ENCODE peak calls at places on chromosomes 16 and 17, in six cellular contexts. G is IMR-90, S is H9, Q is neuronal stem cell, M is mesenchymal stem cell, B is H1. C is an unnamed sample.

GRCh38 chr17:8611671-8612298 is 18.7 kb downstream of the MYH10 start:
- DNase-seq in B (no peak), S (no peak), M (peak; percentile 55), G (peak; percentile 47), Q (no peak), C (peak; percentile 60)

GRCh38 chr16:70691223-70692129 is 5.6 kb upstream of the MTSS2 start:
- DNase-seq in G (peak; percentile 97), B (no peak), Q (no peak), S (no peak), M (peak; percentile 99), C (peak; percentile 100)

GRCh38 chr17:42198897-42199296 is 4.6 kb upstream of the GHDC start:
- DNase-seq in Q (no peak), S (no peak), G (no peak), M (no peak), B (no peak), C (no peak)

GRCh38 chr16:55470533-55471371 is 8.2 kb upstream of the MMP2 start:
- DNase-seq in B (no peak), G (no peak), M (peak; percentile 32), S (peak; percentile 52), Q (no peak), C (peak; percentile 7)

GRCh38 chr17:876272-876671 is 94.1 kb downstream of the MRM3 start:
- DNase-seq in S (no peak), B (no peak), G (no peak), M (no peak), Q (no peak), C (no peak)

GRCh38 chr16:6684076-6684673 is 648.5 kb upstream of the RBFOX1 start:
- DNase-seq in G (no peak), Q (peak; percentile 35), S (no peak), B (peak; percentile 66), M (no peak), C (peak; percentile 47)

GRCh38 chr16:57604177-57604576 is 24.3 kb upstream of the ADGRG1 start:
- DNase-seq in B (no peak), S (no peak), G (no peak), Q (no peak), M (no peak), C (no peak)

GRCh38 chr16:67884-68789 is 4.3 kb downstream of the RHBDF1 start:
- DNase-seq in Q (no peak), B (no peak), M (peak; percentile 83), G (peak; percentile 49), S (no peak), C (no peak)

GRCh38 chr17:43846963-43847369 is at the start of gene CD300LG:
- DNase-seq in G (no peak), Q (no peak), M (no peak), B (peak; percentile 63), S (peak; percentile 67), C (no peak)

GRCh38 chr16:55039931-55040330 is 109.3 kb downstream of the IRX5 start:
- DNase-seq in B (no peak), G (no peak), M (no peak), Q (no peak), S (peak; percentile 10), C (no peak)

GRCh38 chr16:50276801-50277560 is 10.6 kb downstream of the ADCY7 start:
- DNase-seq in M (no peak), S (no peak), B (no peak), G (no peak), Q (no peak), C (peak; percentile 53)

GRCh38 chr17:48804936-48805411 is 12.1 kb downstream of the TTLL6 start:
- DNase-seq in G (peak; percentile 37), S (peak; percentile 93), Q (peak; percentile 75), B (peak; percentile 97), M (peak; percentile 72), C (peak; percentile 29)

GRCh38 chr16:27414803-27415431 is 12.9 kb downstream of the IL21R start:
- DNase-seq in M (no peak), B (peak; percentile 16), S (no peak), Q (no peak), G (no peak), C (peak; percentile 14)

GRCh38 chr16:79172306-79172705 is 428.2 kb downstream of the MAF start:
- DNase-seq in B (no peak), S (no peak), Q (no peak), M (no peak), G (no peak), C (no peak)

GRCh38 chr17:80069886-80070177 is 31.5 kb upstream of the GAA start:
- DNase-seq in M (no peak), B (no peak), S (no peak), Q (no peak), G (no peak), C (no peak)

GRCh38 chr16:77711775-77712174 is 10.5 kb upstream of the NUDT7 start:
- DNase-seq in G (peak; percentile 4), Q (no peak), M (peak; percentile 7), B (no peak), S (no peak), C (no peak)

GRCh38 chr17:59347975-59348391 is 16.5 kb downstream of the YPEL2 start:
- DNase-seq in S (no peak), Q (no peak), B (no peak), M (no peak), G (no peak), C (peak; percentile 97)

GRCh38 chr17:52024296-52024870 is 134.1 kb downstream of the CA10 start:
- DNase-seq in S (no peak), M (no peak), Q (no peak), G (no peak), B (no peak), C (no peak)

GRCh38 chr17:83098241-83099085 is 19.1 kb downstream of the METRNL start:
- DNase-seq in G (no peak), S (no peak), B (no peak), Q (no peak), M (no peak), C (no peak)

GRCh38 chr17:17819561-17819995 is 17.2 kb downstream of the SREBF1 start:
- DNase-seq in M (peak; percentile 94), B (no peak), S (peak; percentile 85), Q (no peak), G (peak; percentile 92), C (peak; percentile 51)

GRCh38 chr17:79844869-79845600 is 5.8 kb upstream of the CBX4 start:
- DNase-seq in B (peak; percentile 88), Q (no peak), M (peak; percentile 37), G (no peak), S (peak; percentile 83), C (peak; percentile 39)

GRCh38 chr17:72419866-72420774 is 299.3 kb downstream of the SOX9 start:
- DNase-seq in M (no peak), G (no peak), S (no peak), B (no peak), Q (no peak), C (no peak)

GRCh38 chr17:35448214-35448898 is at the start of gene SLFN13:
- DNase-seq in B (peak; percentile 84), S (peak; percentile 94), M (peak; percentile 24), Q (peak; percentile 58), G (peak; percentile 64), C (peak; percentile 48)

GRCh38 chr16:54954220-54954619 is 23.6 kb downstream of the IRX5 start:
- DNase-seq in S (no peak), M (no peak), G (no peak), Q (no peak), B (no peak), C (no peak)

GRCh38 chr17:63679214-63679613 is 20.7 kb downstream of the LIMD2 start:
- DNase-seq in G (no peak), B (no peak), Q (no peak), M (no peak), S (peak; percentile 71), C (no peak)

GRCh38 chr16:78742501-78743283 is 643.2 kb downstream of the WWOX start:
- DNase-seq in S (no peak), G (peak; percentile 27), B (no peak), M (peak; percentile 96), Q (no peak), C (peak; percentile 29)

GRCh38 chr16:12171206-12171605 is 194.7 kb downstream of the SNX29 start:
- DNase-seq in M (no peak), Q (no peak), S (no peak), B (no peak), G (peak; percentile 81), C (no peak)
- H4K91ac ChIP-seq in M (no peak overlapping the region), Q (no peak overlapping the region), S (no peak overlapping the region), B (no peak overlapping the region), G (peak overlapping the region; percentile 16), C (no peak overlapping the region)

GRCh38 chr17:4759776-4760236 is 11.9 kb upstream of the TM4SF5 start:
- DNase-seq in Q (no peak), G (no peak), M (no peak), S (no peak), B (no peak), C (no peak)
- H4K91ac ChIP-seq in Q (no peak overlapping the region), G (no peak overlapping the region), M (no peak overlapping the region), S (no peak overlapping the region), B (no peak overlapping the region), C (no peak overlapping the region)

GRCh38 chr16:76346210-76346609 is 69.0 kb downstream of the CNTNAP4 start:
- DNase-seq in G (no peak), M (no peak), Q (no peak), S (no peak), B (no peak), C (no peak)
- H4K91ac ChIP-seq in G (no peak overlapping the region), M (no peak overlapping the region), Q (no peak overlapping the region), S (no peak overlapping the region), B (no peak overlapping the region), C (no peak overlapping the region)

GRCh38 chr16:89359296-89360147 is 130.8 kb downstream of the ANKRD11 start:
- DNase-seq in M (no peak), B (no peak), Q (no peak), G (no peak), S (no peak), C (no peak)
- H4K91ac ChIP-seq in M (no peak overlapping the region), B (no peak overlapping the region), Q (no peak overlapping the region), G (no peak overlapping the region), S (no peak overlapping the region), C (no peak overlapping the region)

GRCh38 chr17:58281511-58282011 is 826 bp upstream of the MPO start:
- DNase-seq in B (peak; percentile 36), G (no peak), Q (no peak), M (no peak), S (no peak), C (peak; percentile 68)

GRCh38 chr17:58279016-58279671 is 1.6 kb downstream of the MPO start:
- DNase-seq in G (peak; percentile 30), M (no peak), Q (no peak), B (no peak), S (no peak), C (peak; percentile 12)

GRCh38 chr17:58280480-58281217 is at the start of gene MPO:
- DNase-seq in Q (no peak), G (no peak), B (no peak), M (no peak), S (no peak), C (no peak)

GRCh38 chr17:58278661-58279015 is 2.1 kb downstream of the MPO start:
- DNase-seq in G (no peak), B (no peak), M (no peak), S (no peak), Q (no peak), C (no peak)

GRCh38 chr17:58279736-58280479 is 827 bp downstream of the MPO start:
- DNase-seq in Q (no peak), M (no peak), B (no peak), S (no peak), G (no peak), C (no peak)
- H4K91ac ChIP-seq in Q (no peak overlapping the region), M (no peak overlapping the region), B (no peak overlapping the region), S (no peak overlapping the region), G (no peak overlapping the region), C (no peak overlapping the region)